ENCODE peak calls at places on chromosomes 7 and 10, in ten cellular contexts. One of them, this sample, is unnamed.

GRCh38 chr10:86657011-86657395 is 2.7 kb downstream of the OPN4 start:
- DNase-seq in left ventricle myocardium inferior: no peak
- DNase-seq in upper lobe of right lung: peak; percentile 29
- DNase-seq in ovary: no peak
- DNase-seq in omental fat pad: no peak
- DNase-seq in GM13977: no peak
- DNase-seq in MM.1S: no peak
- DNase-seq in cardiac muscle cell: no peak
- DNase-seq in foreskin fibroblast: no peak
- DNase-seq in endodermal cell: peak; percentile 23
- DNase-seq in this sample: no peak

GRCh38 chr7:105806592-105807266 is 69.7 kb downstream of the ATXN7L1 start:
- DNase-seq in left ventricle myocardium inferior: no peak
- DNase-seq in upper lobe of right lung: no peak
- DNase-seq in ovary: no peak
- DNase-seq in omental fat pad: no peak
- DNase-seq in GM13977: peak; percentile 72
- DNase-seq in MM.1S: no peak
- DNase-seq in cardiac muscle cell: peak; percentile 58
- DNase-seq in foreskin fibroblast: peak; percentile 89
- DNase-seq in endodermal cell: no peak
- DNase-seq in this sample: peak; percentile 64

GRCh38 chr10:93471110-93471651 is 11.0 kb downstream of the MYOF start:
- DNase-seq in left ventricle myocardium inferior: no peak
- DNase-seq in upper lobe of right lung: no peak
- DNase-seq in ovary: no peak
- DNase-seq in omental fat pad: no peak
- DNase-seq in GM13977: no peak
- DNase-seq in MM.1S: no peak
- DNase-seq in cardiac muscle cell: peak; percentile 91
- DNase-seq in foreskin fibroblast: peak; percentile 96
- DNase-seq in endodermal cell: no peak
- DNase-seq in this sample: no peak

GRCh38 chr7:117873056-117873932 is at the start of gene CTTNBP2:
- DNase-seq in left ventricle myocardium inferior: peak; percentile 63
- DNase-seq in upper lobe of right lung: peak; percentile 76
- DNase-seq in ovary: peak; percentile 57
- DNase-seq in omental fat pad: peak; percentile 33
- DNase-seq in GM13977: peak; percentile 25
- DNase-seq in MM.1S: peak; percentile 63
- DNase-seq in cardiac muscle cell: peak; percentile 55
- DNase-seq in foreskin fibroblast: peak; percentile 78
- DNase-seq in endodermal cell: peak; percentile 87
- DNase-seq in this sample: peak; percentile 33

GRCh38 chr10:100328198-100328597 is 1.8 kb downstream of the PKD2L1 start:
- DNase-seq in left ventricle myocardium inferior: no peak
- DNase-seq in upper lobe of right lung: no peak
- DNase-seq in ovary: no peak
- DNase-seq in omental fat pad: no peak
- DNase-seq in GM13977: no peak
- DNase-seq in MM.1S: no peak
- DNase-seq in cardiac muscle cell: no peak
- DNase-seq in foreskin fibroblast: no peak
- DNase-seq in endodermal cell: no peak
- DNase-seq in this sample: no peak

GRCh38 chr7:24441331-24442059 is 131.8 kb upstream of the PALS2 start:
- DNase-seq in left ventricle myocardium inferior: no peak
- DNase-seq in upper lobe of right lung: no peak
- DNase-seq in ovary: no peak
- DNase-seq in omental fat pad: no peak
- DNase-seq in GM13977: no peak
- DNase-seq in MM.1S: peak; percentile 71
- DNase-seq in cardiac muscle cell: no peak
- DNase-seq in foreskin fibroblast: no peak
- DNase-seq in endodermal cell: no peak
- DNase-seq in this sample: peak; percentile 35

GRCh38 chr10:32957341-32958084 is 517 bp downstream of the ITGB1 start:
- DNase-seq in left ventricle myocardium inferior: peak; percentile 60
- DNase-seq in upper lobe of right lung: peak; percentile 89
- DNase-seq in ovary: peak; percentile 51
- DNase-seq in omental fat pad: no peak
- DNase-seq in GM13977: peak; percentile 38
- DNase-seq in MM.1S: peak; percentile 44
- DNase-seq in cardiac muscle cell: peak; percentile 47
- DNase-seq in foreskin fibroblast: no peak
- DNase-seq in endodermal cell: peak; percentile 88
- DNase-seq in this sample: peak; percentile 54

GRCh38 chr7:98949336-98950044 is 71.2 kb downstream of the TRRAP start:
- DNase-seq in left ventricle myocardium inferior: peak; percentile 64
- DNase-seq in upper lobe of right lung: no peak
- DNase-seq in ovary: no peak
- DNase-seq in omental fat pad: no peak
- DNase-seq in GM13977: no peak
- DNase-seq in MM.1S: no peak
- DNase-seq in cardiac muscle cell: no peak
- DNase-seq in foreskin fibroblast: no peak
- DNase-seq in endodermal cell: no peak
- DNase-seq in this sample: no peak

DNA sequence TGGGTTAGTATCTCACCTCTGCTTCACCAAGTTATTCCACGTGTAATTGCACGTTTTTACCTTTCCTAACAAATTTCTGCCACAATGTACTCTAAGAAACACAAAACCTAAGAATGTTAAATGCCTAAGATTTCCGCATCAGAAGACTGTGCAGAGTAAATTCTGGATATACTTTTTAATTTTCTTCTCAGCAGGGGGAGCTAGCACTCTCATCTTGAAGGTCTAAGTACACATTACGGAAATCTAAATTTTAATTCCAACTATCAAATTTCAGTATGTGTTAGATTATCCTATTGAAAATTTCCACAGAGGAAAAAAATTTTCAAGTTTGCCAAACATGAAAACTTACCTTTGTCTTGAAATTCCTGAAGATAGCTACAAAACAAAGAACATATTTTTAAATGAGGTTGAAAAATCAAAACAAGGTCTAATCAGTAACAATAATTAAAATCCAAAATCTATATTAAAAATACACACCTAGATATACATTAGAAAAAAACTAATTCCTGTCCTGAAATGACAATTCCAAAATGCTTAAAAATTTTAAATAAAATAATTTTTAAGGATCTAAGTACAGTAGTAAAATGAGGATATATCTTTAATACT is 10.5 kb downstream of the SKAP2 start:
- DNase-seq in left ventricle myocardium inferior: no peak
- DNase-seq in upper lobe of right lung: no peak
- DNase-seq in ovary: no peak
- DNase-seq in omental fat pad: no peak
- DNase-seq in GM13977: no peak
- DNase-seq in MM.1S: peak; percentile 42
- DNase-seq in cardiac muscle cell: peak; percentile 60
- DNase-seq in foreskin fibroblast: peak; percentile 70
- DNase-seq in endodermal cell: no peak
- DNase-seq in this sample: no peak
- TF ChIP-seq CTCF in left ventricle myocardium inferior: peak; percentile 60
- TF ChIP-seq CTCF in upper lobe of right lung: peak; percentile 57
- TF ChIP-seq CTCF in ovary: no peak
- TF ChIP-seq CTCF in omental fat pad: no peak
- TF ChIP-seq CTCF in GM13977: peak; percentile 41
- TF ChIP-seq CTCF in MM.1S: peak; percentile 48
- TF ChIP-seq CTCF in cardiac muscle cell: peak; percentile 60
- TF ChIP-seq CTCF in foreskin fibroblast: peak; percentile 36
- TF ChIP-seq CTCF in endodermal cell: peak; percentile 55
- TF ChIP-seq CTCF in this sample: peak; percentile 28

GRCh38 chr7:134959810-134960209 is 26.5 kb upstream of the AGBL3 start:
- DNase-seq in left ventricle myocardium inferior: no peak
- DNase-seq in upper lobe of right lung: no peak
- DNase-seq in ovary: no peak
- DNase-seq in omental fat pad: no peak
- DNase-seq in GM13977: no peak
- DNase-seq in MM.1S: no peak
- DNase-seq in cardiac muscle cell: no peak
- DNase-seq in foreskin fibroblast: no peak
- DNase-seq in endodermal cell: no peak
- DNase-seq in this sample: no peak

GRCh38 chr7:134966691-134967090 is 19.6 kb upstream of the AGBL3 start:
- DNase-seq in left ventricle myocardium inferior: no peak
- DNase-seq in upper lobe of right lung: no peak
- DNase-seq in ovary: no peak
- DNase-seq in omental fat pad: no peak
- DNase-seq in GM13977: no peak
- DNase-seq in MM.1S: no peak
- DNase-seq in cardiac muscle cell: no peak
- DNase-seq in foreskin fibroblast: no peak
- DNase-seq in endodermal cell: no peak
- DNase-seq in this sample: no peak

GRCh38 chr7:134957005-134957404 is 29.3 kb upstream of the AGBL3 start:
- DNase-seq in left ventricle myocardium inferior: no peak
- DNase-seq in upper lobe of right lung: no peak
- DNase-seq in ovary: no peak
- DNase-seq in omental fat pad: no peak
- DNase-seq in GM13977: no peak
- DNase-seq in MM.1S: no peak
- DNase-seq in cardiac muscle cell: no peak
- DNase-seq in foreskin fibroblast: no peak
- DNase-seq in endodermal cell: no peak
- DNase-seq in this sample: no peak

GRCh38 chr7:134963031-134963430 is 23.3 kb upstream of the AGBL3 start:
- DNase-seq in left ventricle myocardium inferior: no peak
- DNase-seq in upper lobe of right lung: no peak
- DNase-seq in ovary: no peak
- DNase-seq in omental fat pad: no peak
- DNase-seq in GM13977: no peak
- DNase-seq in MM.1S: no peak
- DNase-seq in cardiac muscle cell: no peak
- DNase-seq in foreskin fibroblast: no peak
- DNase-seq in endodermal cell: no peak
- DNase-seq in this sample: no peak

DNA sequence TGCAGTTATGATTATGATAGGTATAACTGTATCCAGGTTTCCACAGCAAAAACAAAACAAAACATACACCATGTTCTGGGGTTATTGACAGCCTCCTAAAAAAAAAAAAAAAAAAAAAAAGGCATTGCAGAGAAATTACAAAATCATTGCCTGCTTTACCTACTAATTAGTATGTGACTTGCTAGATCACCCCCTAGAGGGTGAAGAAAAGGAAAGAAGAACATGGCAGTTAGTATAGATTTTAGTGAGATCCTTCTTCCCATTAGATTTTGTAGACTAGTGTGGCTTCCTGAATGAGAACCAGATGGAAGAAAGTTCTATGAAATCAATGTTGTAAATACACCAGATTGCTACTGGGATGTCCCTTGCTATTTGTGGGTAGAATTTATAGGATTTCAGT is 24.0 kb upstream of the AGBL3 start:
- DNase-seq in left ventricle myocardium inferior: no peak
- DNase-seq in upper lobe of right lung: no peak
- DNase-seq in ovary: no peak
- DNase-seq in omental fat pad: no peak
- DNase-seq in GM13977: no peak
- DNase-seq in MM.1S: no peak
- DNase-seq in cardiac muscle cell: no peak
- DNase-seq in foreskin fibroblast: no peak
- DNase-seq in endodermal cell: no peak
- DNase-seq in this sample: no peak
- TF ChIP-seq CTCF in left ventricle myocardium inferior: no peak
- TF ChIP-seq CTCF in upper lobe of right lung: no peak
- TF ChIP-seq CTCF in ovary: no peak
- TF ChIP-seq CTCF in omental fat pad: no peak
- TF ChIP-seq CTCF in GM13977: no peak
- TF ChIP-seq CTCF in MM.1S: no peak
- TF ChIP-seq CTCF in cardiac muscle cell: no peak
- TF ChIP-seq CTCF in foreskin fibroblast: no peak
- TF ChIP-seq CTCF in endodermal cell: peak; percentile 52
- TF ChIP-seq CTCF in this sample: no peak

DNA sequence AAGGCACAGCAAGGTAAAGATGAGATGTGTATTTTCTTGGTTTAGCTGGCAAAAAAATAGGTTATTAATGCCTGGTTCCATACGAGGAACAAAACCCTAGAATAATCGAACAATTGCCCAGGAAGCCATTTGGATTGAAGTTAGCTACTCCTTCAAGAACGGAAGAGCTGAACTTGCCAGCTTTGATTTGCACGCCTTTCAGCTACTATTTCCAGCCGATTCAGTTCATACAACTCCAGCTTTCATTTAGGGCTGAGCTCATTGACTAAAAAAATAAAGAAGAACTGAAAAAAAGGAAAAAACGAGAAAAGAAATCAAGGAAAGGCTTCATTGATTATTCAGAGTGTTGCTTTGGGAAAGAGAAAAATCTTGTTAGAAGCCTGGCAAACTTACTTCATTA is 60.4 kb downstream of the PTN start:
- DNase-seq in left ventricle myocardium inferior: no peak
- DNase-seq in upper lobe of right lung: no peak
- DNase-seq in ovary: no peak
- DNase-seq in omental fat pad: no peak
- DNase-seq in GM13977: no peak
- DNase-seq in MM.1S: no peak
- DNase-seq in cardiac muscle cell: no peak
- DNase-seq in foreskin fibroblast: no peak
- DNase-seq in endodermal cell: no peak
- DNase-seq in this sample: no peak
- TF ChIP-seq CTCF in left ventricle myocardium inferior: no peak
- TF ChIP-seq CTCF in upper lobe of right lung: no peak
- TF ChIP-seq CTCF in ovary: no peak
- TF ChIP-seq CTCF in omental fat pad: no peak
- TF ChIP-seq CTCF in GM13977: no peak
- TF ChIP-seq CTCF in MM.1S: no peak
- TF ChIP-seq CTCF in cardiac muscle cell: no peak
- TF ChIP-seq CTCF in foreskin fibroblast: no peak
- TF ChIP-seq CTCF in endodermal cell: no peak
- TF ChIP-seq CTCF in this sample: no peak

GRCh38 chr7:79420464-79420863 is 33.0 kb downstream of the MAGI2 start:
- DNase-seq in left ventricle myocardium inferior: no peak
- DNase-seq in upper lobe of right lung: no peak
- DNase-seq in ovary: no peak
- DNase-seq in omental fat pad: no peak
- DNase-seq in GM13977: no peak
- DNase-seq in MM.1S: no peak
- DNase-seq in cardiac muscle cell: peak; percentile 84
- DNase-seq in foreskin fibroblast: peak; percentile 96
- DNase-seq in endodermal cell: no peak
- DNase-seq in this sample: no peak

GRCh38 chr7:79410345-79410744 is 43.1 kb downstream of the MAGI2 start:
- DNase-seq in left ventricle myocardium inferior: no peak
- DNase-seq in upper lobe of right lung: no peak
- DNase-seq in ovary: no peak
- DNase-seq in omental fat pad: no peak
- DNase-seq in GM13977: no peak
- DNase-seq in MM.1S: no peak
- DNase-seq in cardiac muscle cell: no peak
- DNase-seq in foreskin fibroblast: no peak
- DNase-seq in endodermal cell: no peak
- DNase-seq in this sample: no peak

GRCh38 chr7:79412915-79413314 is 40.6 kb downstream of the MAGI2 start:
- DNase-seq in left ventricle myocardium inferior: no peak
- DNase-seq in upper lobe of right lung: no peak
- DNase-seq in ovary: no peak
- DNase-seq in omental fat pad: no peak
- DNase-seq in GM13977: no peak
- DNase-seq in MM.1S: no peak
- DNase-seq in cardiac muscle cell: no peak
- DNase-seq in foreskin fibroblast: no peak
- DNase-seq in endodermal cell: no peak
- DNase-seq in this sample: no peak

GRCh38 chr7:79412438-79412837 is 41.0 kb downstream of the MAGI2 start:
- DNase-seq in left ventricle myocardium inferior: no peak
- DNase-seq in upper lobe of right lung: no peak
- DNase-seq in ovary: no peak
- DNase-seq in omental fat pad: no peak
- DNase-seq in GM13977: no peak
- DNase-seq in MM.1S: no peak
- DNase-seq in cardiac muscle cell: no peak
- DNase-seq in foreskin fibroblast: no peak
- DNase-seq in endodermal cell: no peak
- DNase-seq in this sample: no peak

GRCh38 chr7:79414910-79415309 is 38.6 kb downstream of the MAGI2 start:
- DNase-seq in left ventricle myocardium inferior: no peak
- DNase-seq in upper lobe of right lung: no peak
- DNase-seq in ovary: no peak
- DNase-seq in omental fat pad: no peak
- DNase-seq in GM13977: no peak
- DNase-seq in MM.1S: no peak
- DNase-seq in cardiac muscle cell: no peak
- DNase-seq in foreskin fibroblast: peak; percentile 68
- DNase-seq in endodermal cell: no peak
- DNase-seq in this sample: no peak
- TF ChIP-seq CTCF in left ventricle myocardium inferior: no peak
- TF ChIP-seq CTCF in upper lobe of right lung: no peak
- TF ChIP-seq CTCF in ovary: no peak
- TF ChIP-seq CTCF in omental fat pad: no peak
- TF ChIP-seq CTCF in GM13977: no peak
- TF ChIP-seq CTCF in MM.1S: no peak
- TF ChIP-seq CTCF in cardiac muscle cell: no peak
- TF ChIP-seq CTCF in foreskin fibroblast: no peak
- TF ChIP-seq CTCF in endodermal cell: no peak
- TF ChIP-seq CTCF in this sample: no peak